ENCODE peak calls at places on chromosomes 16 and 17, in seven cellular contexts. O, X, Y, H, T, V and S are unnamed samples. For H3K4me1, the result is how much of the 10 kb centered on the place peaks cover.

GRCh38 chr17:78252701-78253635 is 21.5 kb downstream of the TMEM235 start:
- DNase-seq in O (no peak), X (peak), T (no peak), Y (peak), V (peak), H (no peak), S (no peak)

GRCh38 chr16:16145286-16145685 is 78.0 kb downstream of the ABCC6 start:
- DNase-seq in X (no peak), Y (no peak), V (no peak), H (no peak), O (no peak), T (no peak), S (no peak)

GRCh38 chr16:454397-454940 is 29.0 kb downstream of the RAB11FIP3 start:
- DNase-seq in X (no peak), T (no peak), V (no peak), H (no peak), O (no peak), Y (no peak), S (no peak)

GRCh38 chr16:88619859-88620655 is 18.3 kb upstream of the IL17C start:
- DNase-seq in Y (no peak), H (peak), T (peak), V (no peak), X (no peak), O (no peak), S (no peak)

GRCh38 chr17:8021565-8022357 is 17.1 kb upstream of the ALOX15B start:
- DNase-seq in O (no peak), T (no peak), Y (peak), H (no peak), V (no peak), X (no peak), S (no peak)

GRCh38 chr16:25063102-25063501 is 47.9 kb upstream of the ARHGAP17 start:
- DNase-seq in H (no peak), Y (no peak), V (no peak), X (no peak), O (no peak), T (no peak), S (no peak)

GRCh38 chr17:7237761-7238417 is 1.4 kb downstream of the PHF23 start:
- DNase-seq in Y (peak), V (peak), X (peak), O (peak), H (peak), T (peak), S (peak)

GRCh38 chr17:50346313-50347086 is 574 bp downstream of the XYLT2 start:
- DNase-seq in H (peak), V (peak), T (peak), Y (no peak), X (no peak), O (peak), S (no peak)

GRCh38 chr17:30363715-30364202 is 15.0 kb upstream of the CPD start:
- DNase-seq in H (peak), V (peak), Y (peak), T (peak), X (peak), O (no peak), S (peak)

GRCh38 chr16:87924937-87925670 is 11.2 kb downstream of the CA5A start:
- DNase-seq in O (no peak), V (no peak), H (no peak), T (no peak), Y (no peak), X (no peak), S (no peak)

GRCh38 chr17:51741447-51741846 is 417.1 kb downstream of the CA10 start:
- DNase-seq in H (no peak), X (no peak), Y (no peak), V (no peak), T (no peak), O (no peak), S (no peak)

GRCh38 chr17:76008208-76008607 is 7.6 kb downstream of the CDK3 start:
- DNase-seq in V (no peak), Y (no peak), H (no peak), X (no peak), O (no peak), T (no peak), S (no peak)

GRCh38 chr16:70342016-70342415 is 4.7 kb upstream of the DDX19A start:
- DNase-seq in X (no peak), Y (no peak), H (no peak), O (no peak), V (no peak), T (no peak), S (no peak)

GRCh38 chr17:55162556-55162946 is 102.2 kb upstream of the HLF start:
- DNase-seq in H (no peak), Y (no peak), V (no peak), O (no peak), T (no peak), X (no peak), S (no peak)

GRCh38 chr17:33642002-33642401 is 348.9 kb upstream of the ASIC2 start:
- DNase-seq in X (peak), Y (no peak), H (no peak), V (peak), T (no peak), O (no peak), S (no peak)

GRCh38 chr16:86363057-86363490 is 147.3 kb upstream of the FOXF1 start:
- DNase-seq in O (no peak), V (no peak), Y (no peak), T (no peak), X (no peak), H (peak), S (no peak)

GRCh38 chr16:89325861-89326471 is 108.5 kb downstream of the ZNF778 start:
- DNase-seq in X (peak), H (peak), T (peak), O (no peak), V (peak), Y (peak), S (no peak)

GRCh38 chr16:88345943-88346560 is 36.7 kb upstream of the ZNF469 start:
- DNase-seq in Y (no peak), H (no peak), T (no peak), V (no peak), X (no peak), O (no peak), S (no peak)

GRCh38 chr17:69679839-69680238 is 265.3 kb downstream of the MAP2K6 start:
- DNase-seq in H (no peak), T (no peak), X (no peak), Y (no peak), V (no peak), O (no peak), S (no peak)

GRCh38 chr16:85847681-85848601 is 48.4 kb downstream of the COX4I1 start:
- DNase-seq in X (no peak), H (no peak), V (no peak), T (peak), Y (no peak), O (no peak), S (no peak)

GRCh38 chr16:87382023-87382785 is 1.4 kb downstream of the FBXO31 start:
- DNase-seq in Y (no peak), H (peak), V (no peak), X (no peak), T (peak), O (no peak), S (no peak)

GRCh38 chr17:82400206-82400605 is 17.9 kb upstream of the HEXD start:
- DNase-seq in H (no peak), V (no peak), Y (no peak), T (no peak), O (no peak), X (no peak), S (no peak)

GRCh38 chr16:50692999-50693781 is at the start of gene NOD2:
- DNase-seq in T (no peak), Y (peak), H (no peak), O (no peak), X (no peak), V (peak), S (no peak)
- H3K4me3 ChIP-seq in T (peak), Y (peak), H (peak), O (peak), X (no peak), V (peak), S (peak)

DNA sequence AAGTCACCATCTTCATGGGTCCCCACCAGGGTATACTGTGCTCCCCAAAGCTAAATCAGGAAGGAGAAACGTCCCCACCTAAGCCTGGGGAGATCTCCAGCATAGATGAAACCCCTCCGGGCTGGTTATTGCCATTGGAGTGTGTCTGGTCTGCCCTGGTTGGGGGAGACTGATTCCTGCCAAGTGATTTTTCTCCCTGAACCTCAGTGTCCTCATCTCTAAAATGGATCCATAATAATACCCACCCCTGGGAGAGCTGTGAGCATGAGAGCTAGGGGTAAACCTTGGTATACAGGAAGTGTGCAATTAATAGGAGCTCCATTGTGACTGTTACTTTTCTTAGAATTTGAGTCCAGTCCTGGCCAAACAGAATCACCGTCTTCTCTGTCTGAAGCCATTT is 111.1 kb downstream of the CMIP start:
- DNase-seq in H (no peak), X (no peak), O (no peak), Y (no peak), T (no peak), V (no peak), S (no peak)
- H3K27ac ChIP-seq in H (no peak), X (no peak), O (no peak), Y (no peak), T (no peak), V (no peak), S (no peak)

GRCh38 chr17:40309938-40310510 is 1.0 kb downstream of the RARA start:
- DNase-seq in T (no peak), H (no peak), Y (no peak), O (no peak), X (no peak), V (no peak), S (no peak)
- H3K4me1 ChIP-seq in T (under half), H (half or more), Y (half or more), O (half or more), X (under half), V (half or more), S (half or more)

GRCh38 chr17:37278247-37278894 is 97.4 kb upstream of the C17orf78 start:
- DNase-seq in V (no peak), X (no peak), O (no peak), H (no peak), Y (no peak), T (no peak), S (no peak)

GRCh38 chr17:37274432-37274831 is 101.4 kb upstream of the C17orf78 start:
- DNase-seq in X (no peak), H (no peak), Y (no peak), O (no peak), T (no peak), V (no peak), S (no peak)

GRCh38 chr17:37276475-37276874 is 99.3 kb upstream of the C17orf78 start:
- DNase-seq in X (no peak), Y (no peak), O (no peak), V (no peak), T (peak), H (no peak), S (no peak)

GRCh38 chr17:37273419-37274051 is 102.2 kb upstream of the C17orf78 start:
- DNase-seq in Y (no peak), H (no peak), O (no peak), V (no peak), T (peak), X (no peak), S (no peak)
- H3K4me3 ChIP-seq in Y (no peak), H (no peak), O (no peak), V (no peak), T (no peak), X (no peak), S (no peak)